ENCODE peak calls at places on chromosome 4, in ten cellular contexts. E is transverse colon; F is naive thymus-derived CD4-positive, alpha-beta T cell; B is psoas muscle; P is aorta; C is tibial nerve; Y is suprapubic skin; K is uterus; X is PC-9; V is MM.1S. W is an unnamed sample.

GRCh38 chr4:48490680-48491513 is 845 bp downstream of the ZAR1 start:
- DNase-seq in X (no peak), C (no peak), V (no peak), F (no peak), E (no peak), Y (no peak), P (no peak), K (no peak), B (peak; percentile 14), W (no peak)

GRCh38 chr4:16995451-16995850 is 97.0 kb upstream of the LDB2 start:
- DNase-seq in X (no peak), V (no peak), B (no peak), P (no peak), E (no peak), C (no peak), K (no peak), F (no peak), Y (no peak), W (no peak)

GRCh38 chr4:180828455-180829018 is 1414.7 kb upstream of the TENM3 start:
- DNase-seq in Y (no peak), B (no peak), X (peak; percentile 7), V (peak; percentile 44), C (no peak), F (no peak), K (no peak), P (no peak), E (no peak), W (no peak)

GRCh38 chr4:129092636-129093172 is 635 bp downstream of the SCLT1 start:
- DNase-seq in F (no peak), X (no peak), V (peak; percentile 39), K (no peak), Y (no peak), P (no peak), B (no peak), E (no peak), C (no peak), W (no peak)

GRCh38 chr4:10089346-10089745 is 27.3 kb downstream of the WDR1 start:
- DNase-seq in Y (no peak), E (peak; percentile 88), X (no peak), V (no peak), P (peak; percentile 55), F (no peak), K (no peak), B (peak; percentile 34), C (no peak), W (no peak)

GRCh38 chr4:139973015-139973414 is 181.0 kb downstream of the MAML3 start:
- DNase-seq in V (no peak), F (no peak), B (no peak), Y (no peak), K (no peak), C (no peak), E (no peak), X (no peak), P (no peak), W (no peak)

GRCh38 chr4:177667687-177668086 is 225.4 kb upstream of the AGA start:
- DNase-seq in C (no peak), B (no peak), E (no peak), P (no peak), Y (no peak), K (no peak), F (no peak), V (no peak), X (peak; percentile 2), W (no peak)

GRCh38 chr4:3672465-3672831 is 93.7 kb upstream of the ADRA2C start:
- DNase-seq in E (no peak), Y (no peak), F (no peak), C (no peak), K (no peak), V (no peak), X (no peak), B (no peak), P (peak; percentile 38), W (no peak)

GRCh38 chr4:3702551-3703221 is 63.5 kb upstream of the ADRA2C start:
- DNase-seq in Y (peak; percentile 56), K (no peak), F (no peak), V (no peak), B (no peak), X (no peak), C (peak; percentile 1), E (no peak), P (no peak), W (no peak)

GRCh38 chr4:140092094-140092820 is 61.7 kb downstream of the MAML3 start:
- DNase-seq in K (peak; percentile 22), Y (peak; percentile 80), X (peak; percentile 41), P (no peak), B (peak; percentile 27), C (no peak), V (no peak), E (peak; percentile 61), F (no peak), W (no peak)

GRCh38 chr4:29081230-29081955 is 1638.8 kb upstream of the PCDH7 start:
- DNase-seq in X (no peak), Y (no peak), V (no peak), E (no peak), B (no peak), F (no peak), P (no peak), C (no peak), K (no peak), W (no peak)

GRCh38 chr4:73452953-73453700 is 17.1 kb downstream of the AFP start:
- DNase-seq in X (no peak), E (peak; percentile 56), F (no peak), C (no peak), V (no peak), Y (no peak), B (no peak), P (no peak), K (no peak), W (no peak)

GRCh38 chr4:65007841-65008439 is 598.7 kb upstream of the TECRL start:
- DNase-seq in C (no peak), F (no peak), E (no peak), Y (no peak), B (no peak), P (no peak), X (peak; percentile 4), K (no peak), V (peak; percentile 56), W (no peak)

GRCh38 chr4:12296366-12296765 is 867.7 kb upstream of the HS3ST1 start:
- DNase-seq in B (no peak), F (no peak), K (no peak), X (no peak), E (no peak), P (no peak), V (no peak), C (no peak), Y (no peak), W (no peak)

GRCh38 chr4:167775374-167775773 is 317.0 kb upstream of the ANXA10 start:
- DNase-seq in V (no peak), F (no peak), X (no peak), B (no peak), K (no peak), E (no peak), P (no peak), Y (no peak), C (no peak), W (no peak)

GRCh38 chr4:163892417-163892816 is 397.9 kb downstream of the TMA16 start:
- DNase-seq in B (no peak), C (no peak), F (no peak), Y (no peak), X (no peak), V (no peak), P (no peak), K (no peak), E (no peak), W (no peak)

GRCh38 chr4:72109959-72110497 is 78.2 kb downstream of the NPFFR2 start:
- DNase-seq in F (no peak), C (no peak), B (no peak), E (no peak), X (no peak), P (no peak), K (no peak), Y (no peak), V (no peak), W (no peak)

GRCh38 chr4:39975488-39976089 is 2.1 kb downstream of the PDS5A start:
- DNase-seq in B (no peak), X (no peak), K (no peak), C (no peak), E (no peak), V (no peak), P (no peak), Y (no peak), F (no peak), W (no peak)
- H3K36me3 ChIP-seq in B (peaks cover 35% of the 10 kb centered on the region), X (peaks cover 18% of the 10 kb centered on the region), K (no peaks in the 10 kb centered on the region), C (no peaks in the 10 kb centered on the region), E (no peaks in the 10 kb centered on the region), V (no peaks in the 10 kb centered on the region), P (no peaks in the 10 kb centered on the region), Y (peaks cover 25% of the 10 kb centered on the region), F (peaks cover 30% of the 10 kb centered on the region), W (no peaks in the 10 kb centered on the region)

GRCh38 chr4:185211641-185212040 is 2.2 kb downstream of the SNX25 start:
- DNase-seq in V (no peak), P (no peak), F (no peak), B (no peak), E (no peak), X (no peak), C (no peak), Y (no peak), K (no peak), W (no peak)
- H3K4me3 ChIP-seq in V (peak overlapping the region; percentile 81), P (peak overlapping the region; percentile 96), F (no peak overlapping the region), B (peak overlapping the region; percentile 71), E (peak overlapping the region; percentile 89), X (no peak overlapping the region), C (peak overlapping the region; percentile 83), Y (peak overlapping the region; percentile 84), K (no peak overlapping the region), W (no peak overlapping the region)

DNA sequence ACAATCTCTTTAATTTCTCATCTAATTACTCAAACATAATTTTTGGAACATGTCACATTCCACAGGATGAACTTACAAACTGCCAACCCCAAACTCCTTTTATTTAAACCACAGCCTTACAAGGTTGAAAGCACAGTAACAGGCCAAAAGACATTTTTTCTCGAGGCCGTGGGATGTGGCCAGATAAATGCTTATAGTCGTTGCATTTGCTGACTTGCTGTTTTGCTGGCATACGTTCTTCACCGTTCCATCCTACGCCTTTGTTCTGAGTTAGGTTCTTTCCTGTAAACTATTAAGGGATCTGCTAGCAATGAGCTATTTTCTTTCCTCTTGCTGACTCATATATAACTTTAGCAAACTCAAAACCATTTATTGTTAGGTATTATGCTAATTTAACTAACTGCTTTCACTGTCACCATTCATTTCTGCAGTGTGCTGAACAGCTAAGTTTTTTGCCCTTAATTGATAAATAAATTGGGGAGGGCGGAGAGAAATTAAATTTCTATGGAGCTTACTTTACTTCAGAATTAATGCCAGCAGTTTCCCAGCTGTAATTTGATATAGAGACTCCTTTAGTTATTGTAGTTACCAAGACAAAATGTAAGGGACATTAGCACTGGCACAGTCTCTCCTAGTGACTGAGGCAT is 135.1 kb upstream of the PACRGL start:
- DNase-seq in F (no peak), X (no peak), Y (no peak), V (no peak), K (no peak), B (no peak), C (no peak), E (no peak), P (no peak), W (no peak)
- H3K36me3 ChIP-seq in F (no peaks in the 10 kb centered on the region), X (no peaks in the 10 kb centered on the region), Y (no peaks in the 10 kb centered on the region), V (no peaks in the 10 kb centered on the region), K (no peaks in the 10 kb centered on the region), B (peaks cover 6% of the 10 kb centered on the region), C (no peaks in the 10 kb centered on the region), E (no peaks in the 10 kb centered on the region), P (no peaks in the 10 kb centered on the region), W (no peaks in the 10 kb centered on the region)

GRCh38 chr4:41644915-41645295 is 103.6 kb downstream of the PHOX2B start:
- DNase-seq in B (no peak), P (no peak), F (no peak), C (no peak), E (no peak), Y (no peak), V (no peak), K (no peak), X (no peak), W (no peak)
- H3K4me3 ChIP-seq in B (no peak overlapping the region), P (no peak overlapping the region), F (no peak overlapping the region), C (no peak overlapping the region), E (no peak overlapping the region), Y (no peak overlapping the region), V (no peak overlapping the region), K (no peak overlapping the region), X (no peak overlapping the region), W (no peak overlapping the region)